ENCODE peak calls at places on chromosomes 7 and 10, in seven cellular contexts. One of them, this sample, is unnamed. For H3K36me3, the result is how much of the 10 kb centered on the place peaks cover.

GRCh38 chr10:127243490-127244272 is 47.3 kb upstream of the INSYN2A start:
- DNase-seq in GM06990: no peak
- DNase-seq in A673: peak
- DNase-seq in stomach: peak
- DNase-seq in spleen: no peak
- DNase-seq in fibroblast of lung: peak
- DNase-seq in Panc1: no peak
- DNase-seq in this sample: peak

GRCh38 chr7:156559001-156559400 is 81.6 kb upstream of the RNF32 start:
- DNase-seq in GM06990: no peak
- DNase-seq in A673: no peak
- DNase-seq in stomach: no peak
- DNase-seq in spleen: no peak
- DNase-seq in fibroblast of lung: no peak
- DNase-seq in Panc1: no peak
- DNase-seq in this sample: peak

GRCh38 chr7:71454981-71455380 is 323.0 kb downstream of the GALNT17 start:
- DNase-seq in GM06990: no peak
- DNase-seq in A673: no peak
- DNase-seq in stomach: no peak
- DNase-seq in spleen: no peak
- DNase-seq in fibroblast of lung: no peak
- DNase-seq in Panc1: no peak
- DNase-seq in this sample: peak

GRCh38 chr7:152735443-152736004 is 24.0 kb upstream of the ACTR3B start:
- DNase-seq in GM06990: no peak
- DNase-seq in A673: peak
- DNase-seq in stomach: no peak
- DNase-seq in spleen: no peak
- DNase-seq in fibroblast of lung: peak
- DNase-seq in Panc1: no peak
- DNase-seq in this sample: no peak

GRCh38 chr10:74177140-74177677 is 26.2 kb downstream of the ADK start:
- DNase-seq in GM06990: no peak
- DNase-seq in A673: no peak
- DNase-seq in stomach: no peak
- DNase-seq in spleen: peak
- DNase-seq in fibroblast of lung: peak
- DNase-seq in Panc1: peak
- DNase-seq in this sample: peak

GRCh38 chr10:94180576-94180975 is 182.2 kb downstream of the NOC3L start:
- DNase-seq in GM06990: no peak
- DNase-seq in A673: no peak
- DNase-seq in stomach: no peak
- DNase-seq in spleen: no peak
- DNase-seq in fibroblast of lung: no peak
- DNase-seq in Panc1: no peak
- DNase-seq in this sample: no peak

GRCh38 chr7:2807846-2808772 is 36.0 kb downstream of the GNA12 start:
- DNase-seq in GM06990: no peak
- DNase-seq in A673: peak
- DNase-seq in stomach: peak
- DNase-seq in spleen: no peak
- DNase-seq in fibroblast of lung: peak
- DNase-seq in Panc1: no peak
- DNase-seq in this sample: no peak

GRCh38 chr10:110762109-110762848 is 109.4 kb upstream of the PDCD4 start:
- DNase-seq in GM06990: no peak
- DNase-seq in A673: peak
- DNase-seq in stomach: no peak
- DNase-seq in spleen: no peak
- DNase-seq in fibroblast of lung: no peak
- DNase-seq in Panc1: no peak
- DNase-seq in this sample: no peak

GRCh38 chr10:49191349-49191748 is 3.2 kb upstream of the TMEM273 start:
- DNase-seq in GM06990: no peak
- DNase-seq in A673: no peak
- DNase-seq in stomach: no peak
- DNase-seq in spleen: no peak
- DNase-seq in fibroblast of lung: no peak
- DNase-seq in Panc1: no peak
- DNase-seq in this sample: no peak

GRCh38 chr7:73872056-73872908 is 11.3 kb downstream of the TMEM270 start:
- DNase-seq in GM06990: no peak
- DNase-seq in A673: no peak
- DNase-seq in stomach: no peak
- DNase-seq in spleen: no peak
- DNase-seq in fibroblast of lung: no peak
- DNase-seq in Panc1: no peak
- DNase-seq in this sample: no peak

GRCh38 chr10:75441196-75441595 is 9.8 kb downstream of the LRMDA start:
- DNase-seq in GM06990: no peak
- DNase-seq in A673: no peak
- DNase-seq in stomach: no peak
- DNase-seq in spleen: no peak
- DNase-seq in fibroblast of lung: no peak
- DNase-seq in Panc1: no peak
- DNase-seq in this sample: no peak

GRCh38 chr10:101625821-101626412 is 37.8 kb downstream of the DPCD start:
- DNase-seq in GM06990: no peak
- DNase-seq in A673: no peak
- DNase-seq in stomach: no peak
- DNase-seq in spleen: peak
- DNase-seq in fibroblast of lung: no peak
- DNase-seq in Panc1: no peak
- DNase-seq in this sample: no peak

GRCh38 chr7:140726304-140726703 is 29.8 kb downstream of the NDUFB2 start:
- DNase-seq in GM06990: no peak
- DNase-seq in A673: peak
- DNase-seq in stomach: no peak
- DNase-seq in spleen: no peak
- DNase-seq in fibroblast of lung: peak
- DNase-seq in Panc1: no peak
- DNase-seq in this sample: no peak

GRCh38 chr10:127947206-127947605 is 40.3 kb downstream of the PTPRE start:
- DNase-seq in GM06990: no peak
- DNase-seq in A673: no peak
- DNase-seq in stomach: no peak
- DNase-seq in spleen: no peak
- DNase-seq in fibroblast of lung: no peak
- DNase-seq in Panc1: no peak
- DNase-seq in this sample: no peak

GRCh38 chr7:105639677-105640493 is 58.6 kb upstream of the EFCAB10 start:
- DNase-seq in GM06990: no peak
- DNase-seq in A673: no peak
- DNase-seq in stomach: no peak
- DNase-seq in spleen: no peak
- DNase-seq in fibroblast of lung: no peak
- DNase-seq in Panc1: no peak
- DNase-seq in this sample: no peak
- H3K36me3 ChIP-seq in GM06990: under half
- H3K36me3 ChIP-seq in A673: half or more
- H3K36me3 ChIP-seq in stomach: under half
- H3K36me3 ChIP-seq in spleen: half or more
- H3K36me3 ChIP-seq in fibroblast of lung: under half
- H3K36me3 ChIP-seq in Panc1: under half
- H3K36me3 ChIP-seq in this sample: under half

GRCh38 chr7:27160147-27160545 is 3.7 kb upstream of the HOXA7 start:
- DNase-seq in GM06990: no peak
- DNase-seq in A673: no peak
- DNase-seq in stomach: no peak
- DNase-seq in spleen: peak
- DNase-seq in fibroblast of lung: no peak
- DNase-seq in Panc1: no peak
- DNase-seq in this sample: no peak
- H3K36me3 ChIP-seq in GM06990: under half
- H3K36me3 ChIP-seq in A673: under half
- H3K36me3 ChIP-seq in stomach: under half
- H3K36me3 ChIP-seq in spleen: under half
- H3K36me3 ChIP-seq in fibroblast of lung: under half
- H3K36me3 ChIP-seq in Panc1: under half
- H3K36me3 ChIP-seq in this sample: under half

GRCh38 chr10:13173619-13174018 is 12.3 kb downstream of the MCM10 start:
- DNase-seq in GM06990: no peak
- DNase-seq in A673: no peak
- DNase-seq in stomach: no peak
- DNase-seq in spleen: no peak
- DNase-seq in fibroblast of lung: no peak
- DNase-seq in Panc1: no peak
- DNase-seq in this sample: no peak
- H3K36me3 ChIP-seq in GM06990: under half
- H3K36me3 ChIP-seq in A673: half or more
- H3K36me3 ChIP-seq in stomach: under half
- H3K36me3 ChIP-seq in spleen: under half
- H3K36me3 ChIP-seq in fibroblast of lung: under half
- H3K36me3 ChIP-seq in Panc1: under half
- H3K36me3 ChIP-seq in this sample: under half

GRCh38 chr7:151349507-151349853 is 7.9 kb downstream of the NUB1 start:
- DNase-seq in GM06990: peak
- DNase-seq in A673: no peak
- DNase-seq in stomach: no peak
- DNase-seq in spleen: no peak
- DNase-seq in fibroblast of lung: no peak
- DNase-seq in Panc1: no peak
- DNase-seq in this sample: no peak
- H3K36me3 ChIP-seq in GM06990: under half
- H3K36me3 ChIP-seq in A673: half or more
- H3K36me3 ChIP-seq in stomach: under half
- H3K36me3 ChIP-seq in spleen: half or more
- H3K36me3 ChIP-seq in fibroblast of lung: under half
- H3K36me3 ChIP-seq in Panc1: under half
- H3K36me3 ChIP-seq in this sample: under half

GRCh38 chr7:324011-324410 is 34.0 kb downstream of the FOXL3 start:
- DNase-seq in GM06990: no peak
- DNase-seq in A673: no peak
- DNase-seq in stomach: no peak
- DNase-seq in spleen: peak
- DNase-seq in fibroblast of lung: no peak
- DNase-seq in Panc1: no peak
- DNase-seq in this sample: no peak
- H3K36me3 ChIP-seq in GM06990: under half
- H3K36me3 ChIP-seq in A673: under half
- H3K36me3 ChIP-seq in stomach: under half
- H3K36me3 ChIP-seq in spleen: under half
- H3K36me3 ChIP-seq in fibroblast of lung: under half
- H3K36me3 ChIP-seq in Panc1: under half
- H3K36me3 ChIP-seq in this sample: under half

DNA sequence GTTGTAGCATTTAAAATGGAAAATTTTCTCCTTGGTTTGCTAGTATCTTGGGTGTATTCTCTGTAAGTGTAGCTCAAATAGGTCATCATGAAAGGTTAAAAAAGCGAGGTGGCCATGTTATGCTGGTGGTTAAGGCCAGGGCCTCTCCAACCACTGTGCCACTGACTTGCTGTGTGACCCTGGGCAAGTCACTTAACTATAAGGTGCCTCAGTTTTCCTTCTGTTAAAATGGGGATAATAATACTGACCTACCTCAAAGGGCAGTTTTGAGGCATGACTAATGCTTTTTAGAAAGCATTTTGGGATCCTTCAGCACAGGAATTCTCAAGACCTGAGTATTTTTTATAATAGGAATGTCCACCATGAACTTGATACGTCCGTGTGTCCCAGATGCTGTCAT is 17.1 kb downstream of the SCD start:
- DNase-seq in GM06990: no peak
- DNase-seq in A673: no peak
- DNase-seq in stomach: no peak
- DNase-seq in spleen: no peak
- DNase-seq in fibroblast of lung: no peak
- DNase-seq in Panc1: no peak
- DNase-seq in this sample: no peak
- H3K36me3 ChIP-seq in GM06990: under half
- H3K36me3 ChIP-seq in A673: half or more
- H3K36me3 ChIP-seq in stomach: under half
- H3K36me3 ChIP-seq in spleen: under half
- H3K36me3 ChIP-seq in fibroblast of lung: under half
- H3K36me3 ChIP-seq in Panc1: under half
- H3K36me3 ChIP-seq in this sample: under half

GRCh38 chr10:19518109-19518508 is 298.1 kb upstream of the PLXDC2 start:
- DNase-seq in GM06990: no peak
- DNase-seq in A673: no peak
- DNase-seq in stomach: no peak
- DNase-seq in spleen: no peak
- DNase-seq in fibroblast of lung: no peak
- DNase-seq in Panc1: no peak
- DNase-seq in this sample: no peak
- H3K36me3 ChIP-seq in GM06990: under half
- H3K36me3 ChIP-seq in A673: under half
- H3K36me3 ChIP-seq in stomach: under half
- H3K36me3 ChIP-seq in spleen: under half
- H3K36me3 ChIP-seq in fibroblast of lung: under half
- H3K36me3 ChIP-seq in Panc1: under half
- H3K36me3 ChIP-seq in this sample: under half

DNA sequence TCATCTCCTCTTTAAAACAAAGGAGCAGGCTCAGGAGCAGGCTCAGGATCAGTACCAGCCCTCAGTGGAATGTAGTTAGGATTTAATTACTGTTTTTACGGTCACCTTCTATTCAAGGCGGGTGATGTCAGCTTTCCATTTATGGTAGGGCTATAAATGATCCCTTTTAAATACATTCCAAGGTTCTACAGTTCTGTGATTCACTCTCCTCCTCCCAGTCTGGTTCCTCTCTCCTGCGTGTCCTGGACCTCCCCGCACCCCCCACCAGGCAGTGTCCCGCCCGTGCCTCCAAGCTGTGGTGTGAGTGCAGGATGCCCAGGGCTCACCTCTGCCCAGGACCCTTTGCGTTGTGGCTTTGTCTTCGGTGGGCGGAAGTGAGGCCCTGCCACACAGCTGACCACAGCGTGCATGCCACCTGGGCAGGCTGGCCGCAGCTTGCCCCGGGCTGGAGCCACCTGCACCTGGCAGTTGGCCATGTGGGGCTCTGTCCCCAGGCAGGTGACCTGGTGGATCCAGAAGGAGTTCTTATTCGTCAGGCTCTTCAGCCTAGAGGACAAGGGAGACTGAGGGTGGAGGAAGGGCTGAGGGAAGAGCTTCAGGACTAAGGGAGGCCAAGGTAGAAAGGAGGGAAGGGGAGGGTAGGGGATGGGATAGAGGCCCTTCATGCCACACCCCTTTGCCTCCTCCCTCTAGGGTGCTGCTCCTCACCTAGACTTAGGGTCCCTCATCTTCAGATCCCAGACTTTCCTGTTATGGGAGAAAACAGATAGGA is 9.1 kb downstream of the LOXL4 start:
- DNase-seq in GM06990: no peak
- DNase-seq in A673: no peak
- DNase-seq in stomach: no peak
- DNase-seq in spleen: peak
- DNase-seq in fibroblast of lung: no peak
- DNase-seq in Panc1: no peak
- DNase-seq in this sample: no peak
- H3K36me3 ChIP-seq in GM06990: under half
- H3K36me3 ChIP-seq in A673: under half
- H3K36me3 ChIP-seq in stomach: under half
- H3K36me3 ChIP-seq in spleen: under half
- H3K36me3 ChIP-seq in fibroblast of lung: under half
- H3K36me3 ChIP-seq in Panc1: under half
- H3K36me3 ChIP-seq in this sample: under half

DNA sequence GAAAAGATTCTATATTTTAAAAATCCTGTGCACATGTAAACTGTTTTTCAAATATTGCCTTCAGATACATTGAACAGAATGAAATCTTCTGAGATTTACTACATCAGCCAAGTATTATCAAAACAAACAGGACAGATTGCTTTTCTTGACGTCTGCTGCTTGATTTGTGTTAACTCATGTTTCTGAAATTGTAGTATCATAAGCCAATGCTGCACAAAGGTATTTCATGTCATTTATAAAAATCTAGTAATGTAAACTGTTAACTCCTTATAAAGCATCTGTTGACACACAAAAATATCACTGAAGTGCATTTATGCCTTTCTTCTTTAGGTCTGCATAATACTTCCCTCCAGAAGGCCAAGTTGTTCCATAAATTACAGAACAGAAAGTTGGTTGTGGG is 28.3 kb downstream of the CAV1 start:
- DNase-seq in GM06990: no peak
- DNase-seq in A673: no peak
- DNase-seq in stomach: no peak
- DNase-seq in spleen: no peak
- DNase-seq in fibroblast of lung: peak
- DNase-seq in Panc1: no peak
- DNase-seq in this sample: no peak
- H3K36me3 ChIP-seq in GM06990: under half
- H3K36me3 ChIP-seq in A673: half or more
- H3K36me3 ChIP-seq in stomach: under half
- H3K36me3 ChIP-seq in spleen: under half
- H3K36me3 ChIP-seq in fibroblast of lung: under half
- H3K36me3 ChIP-seq in Panc1: under half
- H3K36me3 ChIP-seq in this sample: half or more

This sample was measured in MG63.